ENCODE peak calls at places on chromosomes 1 and 21, in nine cellular contexts. M, O, N, V, S, A, Q, G and U are unnamed samples.

GRCh38 chr1:172254521-172255222 is 165.8 kb upstream of the C1orf105 start:
- DNase-seq in Q (no peak), O (no peak), V (peak; percentile 85), S (peak; percentile 66), M (no peak), G (no peak), N (no peak), A (peak; percentile 83), U (no peak)

GRCh38 chr1:76082084-76082483 is 7.5 kb downstream of the ST6GALNAC3 start:
- DNase-seq in V (no peak), Q (no peak), G (no peak), A (no peak), O (no peak), S (no peak), M (no peak), N (no peak), U (no peak)

GRCh38 chr1:64505232-64505943 is 35.5 kb downstream of the CACHD1 start:
- DNase-seq in V (no peak), Q (peak; percentile 78), S (no peak), N (peak; percentile 37), O (peak; percentile 34), A (no peak), M (peak; percentile 71), G (no peak), U (peak; percentile 60)

GRCh38 chr1:203037509-203038190 is 11.4 kb downstream of the PPFIA4 start:
- DNase-seq in S (no peak), N (no peak), G (no peak), M (no peak), Q (no peak), V (no peak), O (no peak), A (no peak), U (no peak)

GRCh38 chr1:207672525-207673130 is 27.7 kb downstream of the CR1L start:
- DNase-seq in Q (no peak), M (no peak), O (no peak), G (peak; percentile 31), A (no peak), V (peak; percentile 57), S (peak; percentile 25), N (no peak), U (no peak)

GRCh38 chr1:155977607-155978324 is 581 bp downstream of the ARHGEF2 start:
- DNase-seq in V (no peak), G (no peak), N (peak; percentile 45), M (no peak), S (no peak), A (no peak), O (peak; percentile 51), Q (peak; percentile 59), U (no peak)

GRCh38 chr1:235843458-235843857 is 23.2 kb downstream of the LYST start:
- DNase-seq in Q (no peak), A (peak; percentile 62), V (peak; percentile 60), M (no peak), N (no peak), G (peak; percentile 39), O (no peak), S (peak; percentile 29), U (no peak)

GRCh38 chr21:36744560-36745231 is 45.8 kb downstream of the SIM2 start:
- DNase-seq in M (no peak), O (no peak), V (peak; percentile 22), N (no peak), S (no peak), Q (peak; percentile 27), A (no peak), G (no peak), U (no peak)

GRCh38 chr1:209630383-209631219 is 21.6 kb downstream of the LAMB3 start:
- DNase-seq in A (no peak), G (no peak), Q (no peak), V (no peak), N (no peak), S (no peak), M (no peak), O (no peak), U (no peak)

GRCh38 chr1:78375996-78376395 is 114.8 kb upstream of the PTGFR start:
- DNase-seq in Q (no peak), M (no peak), G (no peak), A (peak; percentile 57), S (peak; percentile 2), N (no peak), V (peak; percentile 21), O (no peak), U (no peak)

GRCh38 chr1:205041998-205042910 is 758 bp upstream of the CNTN2 start:
- DNase-seq in A (no peak), Q (no peak), M (no peak), G (no peak), O (no peak), V (no peak), S (no peak), N (no peak), U (no peak)

GRCh38 chr1:203628185-203628996 is 1.8 kb downstream of the ATP2B4 start:
- DNase-seq in N (no peak), V (peak; percentile 63), S (peak; percentile 43), A (peak; percentile 70), Q (peak; percentile 58), G (no peak), O (peak; percentile 56), M (peak; percentile 74), U (peak; percentile 22)

GRCh38 chr1:22163137-22163536 is 20.2 kb upstream of the WNT4 start:
- DNase-seq in G (no peak), S (no peak), O (no peak), V (no peak), M (no peak), N (no peak), Q (no peak), A (no peak), U (no peak)

GRCh38 chr1:172287207-172287606 is 133.3 kb upstream of the C1orf105 start:
- DNase-seq in V (peak; percentile 89), O (peak; percentile 77), A (peak; percentile 83), M (no peak), Q (no peak), N (no peak), G (no peak), S (peak; percentile 59), U (no peak)

GRCh38 chr1:102630041-102630440 is 478.3 kb downstream of the COL11A1 start:
- DNase-seq in O (no peak), S (no peak), G (no peak), Q (no peak), M (no peak), V (no peak), N (no peak), A (no peak), U (no peak)

GRCh38 chr1:218850367-218850766 is 323.3 kb upstream of the LYPLAL1 start:
- DNase-seq in V (peak; percentile 28), M (no peak), A (no peak), N (no peak), O (no peak), S (no peak), G (no peak), Q (no peak), U (no peak)

GRCh38 chr1:206491592-206491991 is 15.7 kb upstream of the RASSF5 start:
- DNase-seq in G (no peak), N (no peak), V (no peak), M (no peak), O (no peak), A (no peak), Q (no peak), S (no peak), U (no peak)
- TF ChIP-seq CTCF in G (no peak), N (no peak), V (no peak), M (no peak), O (no peak), A (no peak), Q (no peak), S (no peak), U (no peak)

GRCh38 chr1:248884632-248885295 is 21.3 kb upstream of the PGBD2 start:
- DNase-seq in M (no peak), Q (no peak), G (peak; percentile 53), S (no peak), A (no peak), V (no peak), N (no peak), O (no peak), U (no peak)
- TF ChIP-seq CTCF in M (peak; percentile 35), Q (no peak), G (peak; percentile 77), S (peak; percentile 28), A (no peak), V (no peak), N (no peak), O (no peak), U (peak; percentile 26)

GRCh38 chr1:2445162-2445822 is 30.8 kb upstream of the PLCH2 start:
- DNase-seq in S (no peak), A (no peak), Q (no peak), O (no peak), M (no peak), G (no peak), V (no peak), N (no peak), U (no peak)

GRCh38 chr1:2441746-2442145 is 29.4 kb upstream of the PEX10 start:
- DNase-seq in N (no peak), G (no peak), M (no peak), Q (no peak), A (no peak), V (no peak), S (no peak), O (no peak), U (no peak)

GRCh38 chr1:2442676-2443075 is 30.3 kb upstream of the PEX10 start:
- DNase-seq in A (peak; percentile 20), O (no peak), M (no peak), G (no peak), V (no peak), Q (no peak), N (no peak), S (no peak), U (no peak)

GRCh38 chr1:2444138-2444591 is 31.8 kb upstream of the PEX10 start:
- DNase-seq in A (no peak), S (no peak), N (no peak), Q (no peak), M (no peak), V (no peak), O (no peak), G (no peak), U (no peak)

GRCh38 chr1:2443285-2444137 is 31.1 kb upstream of the PEX10 start:
- DNase-seq in M (no peak), O (no peak), V (no peak), A (peak; percentile 12), G (no peak), S (no peak), Q (peak; percentile 70), N (peak; percentile 29), U (peak; percentile 41)
- TF ChIP-seq CTCF in M (peak; percentile 38), O (peak; percentile 12), V (peak; percentile 5), A (no peak), G (no peak), S (peak; percentile 27), Q (no peak), N (no peak), U (peak; percentile 43)

DNA sequence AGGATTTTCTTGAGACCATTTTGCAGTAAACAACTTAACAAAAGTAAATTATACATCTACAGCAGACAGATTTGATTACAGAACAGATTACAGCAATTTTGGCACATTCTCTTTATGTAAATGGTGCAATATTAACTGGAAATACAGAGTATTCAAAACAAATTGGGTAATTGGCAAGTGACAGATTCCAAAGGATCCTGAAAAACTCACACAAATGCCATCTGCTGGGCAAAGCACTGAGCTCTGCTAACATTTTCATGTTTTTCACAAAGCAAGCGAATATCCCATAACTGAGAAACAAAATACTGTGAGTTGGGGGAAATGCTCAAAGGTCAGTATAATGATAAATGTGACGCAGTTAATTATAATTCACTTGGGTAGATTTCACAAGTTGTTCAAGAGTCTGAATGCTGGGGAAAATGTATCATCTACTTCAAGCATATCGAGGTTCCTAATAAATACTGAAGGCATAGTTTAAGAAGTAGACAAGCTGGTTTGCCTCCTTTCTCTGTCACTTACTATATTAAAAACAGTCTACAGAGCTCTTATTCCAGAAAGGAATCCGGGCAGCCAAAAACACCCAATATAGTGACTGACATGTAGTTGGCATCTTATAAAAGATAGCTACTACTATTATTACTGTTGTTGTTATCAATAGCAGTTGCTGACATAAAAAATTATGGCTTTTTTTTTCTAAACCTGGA is 75.8 kb upstream of the SDC3 start:
- DNase-seq in G (no peak), O (no peak), V (peak; percentile 29), S (no peak), N (no peak), Q (no peak), M (no peak), A (no peak), U (no peak)
- TF ChIP-seq CTCF in G (no peak), O (peak; percentile 14), V (no peak), S (no peak), N (no peak), Q (no peak), M (no peak), A (no peak), U (no peak)